ENCODE peak calls at places on chromosome 12, in nine cellular contexts. E, O, Q, R, U, P, F, K and L are unnamed samples.

GRCh38 chr12:27732281-27732680 is 21.6 kb downstream of the MRPS35 start:
- DNase-seq in K (peak), U (no peak), Q (no peak), E (no peak), F (no peak), P (no peak), O (peak), R (no peak), L (peak)

GRCh38 chr12:98812225-98812624 is 167.1 kb downstream of the APAF1 start:
- DNase-seq in K (no peak), Q (no peak), R (no peak), F (no peak), E (no peak), O (no peak), U (no peak), P (no peak), L (no peak)

GRCh38 chr12:5165296-5165970 is 121.8 kb downstream of the KCNA5 start:
- DNase-seq in U (no peak), Q (no peak), F (no peak), R (no peak), E (no peak), K (no peak), P (no peak), O (no peak), L (peak)

GRCh38 chr12:2192231-2192630 is 139.4 kb downstream of the CACNA1C start:
- DNase-seq in F (no peak), U (no peak), Q (no peak), K (no peak), P (no peak), E (no peak), O (no peak), R (no peak), L (no peak)

GRCh38 chr12:29088611-29089219 is 60.4 kb upstream of the FAR2 start:
- DNase-seq in R (no peak), U (peak), O (no peak), F (peak), K (peak), E (no peak), Q (no peak), P (no peak), L (peak)

GRCh38 chr12:131793623-131794022 is 34.6 kb upstream of the MMP17 start:
- DNase-seq in O (no peak), Q (no peak), U (no peak), R (no peak), F (peak), P (no peak), E (no peak), K (peak), L (no peak)

GRCh38 chr12:93177208-93178153 is 200.2 kb upstream of the NUDT4 start:
- DNase-seq in O (no peak), E (no peak), Q (no peak), P (no peak), K (peak), F (no peak), U (no peak), R (no peak), L (no peak)

GRCh38 chr12:120760349-120761245 is 35.0 kb downstream of the ACADS start:
- DNase-seq in P (no peak), U (no peak), Q (no peak), R (no peak), E (no peak), K (no peak), F (no peak), O (no peak), L (no peak)

GRCh38 chr12:46409974-46410373 is 37.4 kb upstream of the SLC38A2 start:
- DNase-seq in F (no peak), K (no peak), P (no peak), Q (no peak), O (no peak), R (no peak), E (no peak), U (no peak), L (no peak)

GRCh38 chr12:2221030-2221621 is 168.3 kb downstream of the CACNA1C start:
- DNase-seq in U (no peak), O (no peak), E (no peak), Q (no peak), K (no peak), P (no peak), R (no peak), F (no peak), L (no peak)

GRCh38 chr12:1853716-1854115 is 33.4 kb downstream of the LRTM2 start:
- DNase-seq in O (no peak), Q (no peak), K (no peak), E (no peak), F (no peak), R (no peak), P (no peak), U (no peak), L (no peak)

GRCh38 chr12:99232324-99232723 is 415.2 kb upstream of the GARIN6 start:
- DNase-seq in U (no peak), K (no peak), F (no peak), O (no peak), R (no peak), Q (no peak), P (no peak), E (no peak), L (no peak)

GRCh38 chr12:34406228-34406995 is 384.1 kb downstream of the ALG10 start:
- DNase-seq in Q (no peak), U (no peak), O (peak), K (no peak), P (no peak), F (no peak), R (no peak), E (no peak), L (no peak)

GRCh38 chr12:101107032-101107763 is 102.8 kb downstream of the SLC5A8 start:
- DNase-seq in U (no peak), Q (no peak), R (no peak), O (no peak), P (no peak), F (no peak), E (no peak), K (no peak), L (no peak)

GRCh38 chr12:93857279-93857894 is 180.2 kb downstream of the CRADD start:
- DNase-seq in O (no peak), E (no peak), R (no peak), F (peak), P (no peak), K (peak), Q (no peak), U (no peak), L (no peak)

GRCh38 chr12:116048886-116049285 is 228.6 kb downstream of the MED13L start:
- DNase-seq in K (no peak), U (no peak), P (no peak), Q (no peak), R (no peak), O (no peak), E (no peak), F (no peak), L (no peak)

GRCh38 chr12:48489012-48489411 is 6.7 kb downstream of the C12orf54 start:
- DNase-seq in O (no peak), K (peak), F (peak), U (no peak), P (no peak), Q (no peak), E (no peak), R (no peak), L (no peak)

GRCh38 chr12:78698747-78699146 is 165.8 kb upstream of the SYT1 start:
- DNase-seq in F (no peak), O (no peak), E (no peak), P (no peak), U (no peak), Q (no peak), K (peak), R (no peak), L (peak)

GRCh38 chr12:121441555-121441954 is 41.6 kb downstream of the RNF34 start:
- DNase-seq in U (peak), Q (no peak), O (peak), E (no peak), K (no peak), F (no peak), R (no peak), P (no peak), L (no peak)